ENCODE peak calls at places on chromosomes 6 and 20, in six cellular contexts. One of them, this sample, is unnamed.

GRCh38 chr6:138540468-138540867 is 41.2 kb upstream of the NHSL1 start:
- DNase-seq in HFF-Myc: no peak
- DNase-seq in kidney glomerular epithelial cell: no peak
- DNase-seq in NCI-H2081: no peak
- DNase-seq in sciatic nerve: no peak
- DNase-seq in adrenal gland: no peak
- DNase-seq in this sample: no peak

GRCh38 chr6:144033816-144034540 is 25.9 kb upstream of the PLAGL1 start:
- DNase-seq in adrenal gland: peak
- DNase-seq in sciatic nerve: no peak
- DNase-seq in NCI-H2081: no peak
- DNase-seq in kidney glomerular epithelial cell: peak
- DNase-seq in HFF-Myc: peak
- DNase-seq in this sample: no peak

GRCh38 chr6:41025966-41026365 is 13.1 kb downstream of the UNC5CL start:
- DNase-seq in HFF-Myc: no peak
- DNase-seq in sciatic nerve: no peak
- DNase-seq in NCI-H2081: no peak
- DNase-seq in adrenal gland: no peak
- DNase-seq in kidney glomerular epithelial cell: no peak
- DNase-seq in this sample: no peak

GRCh38 chr6:46730918-46731461 is 4.2 kb downstream of the PLA2G7 start:
- DNase-seq in kidney glomerular epithelial cell: no peak
- DNase-seq in HFF-Myc: no peak
- DNase-seq in adrenal gland: no peak
- DNase-seq in NCI-H2081: no peak
- DNase-seq in sciatic nerve: no peak
- DNase-seq in this sample: no peak

GRCh38 chr6:120378582-120379220 is 955.6 kb downstream of the TBC1D32 start:
- DNase-seq in NCI-H2081: peak
- DNase-seq in adrenal gland: no peak
- DNase-seq in sciatic nerve: no peak
- DNase-seq in kidney glomerular epithelial cell: peak
- DNase-seq in HFF-Myc: no peak
- DNase-seq in this sample: no peak

GRCh38 chr20:61134286-61135035 is 117.6 kb upstream of the CDH4 start:
- DNase-seq in NCI-H2081: no peak
- DNase-seq in adrenal gland: no peak
- DNase-seq in sciatic nerve: no peak
- DNase-seq in HFF-Myc: no peak
- DNase-seq in kidney glomerular epithelial cell: no peak
- DNase-seq in this sample: no peak

GRCh38 chr6:7165736-7166296 is 58.1 kb downstream of the RREB1 start:
- DNase-seq in adrenal gland: no peak
- DNase-seq in HFF-Myc: no peak
- DNase-seq in NCI-H2081: peak
- DNase-seq in sciatic nerve: no peak
- DNase-seq in kidney glomerular epithelial cell: no peak
- DNase-seq in this sample: no peak

GRCh38 chr20:38805502-38805957 is at the start of gene PPP1R16B:
- DNase-seq in NCI-H2081: no peak
- DNase-seq in kidney glomerular epithelial cell: no peak
- DNase-seq in HFF-Myc: no peak
- DNase-seq in sciatic nerve: peak
- DNase-seq in adrenal gland: peak
- DNase-seq in this sample: no peak

GRCh38 chr20:46252352-46253091 is 55.8 kb downstream of the CDH22 start:
- DNase-seq in sciatic nerve: no peak
- DNase-seq in kidney glomerular epithelial cell: no peak
- DNase-seq in adrenal gland: no peak
- DNase-seq in HFF-Myc: no peak
- DNase-seq in NCI-H2081: peak
- DNase-seq in this sample: no peak

GRCh38 chr20:20680991-20681508 is 31.4 kb downstream of the RALGAPA2 start:
- DNase-seq in HFF-Myc: no peak
- DNase-seq in kidney glomerular epithelial cell: no peak
- DNase-seq in NCI-H2081: no peak
- DNase-seq in adrenal gland: no peak
- DNase-seq in sciatic nerve: no peak
- DNase-seq in this sample: no peak

GRCh38 chr6:1581120-1581991 is 28.4 kb upstream of the FOXC1 start:
- DNase-seq in NCI-H2081: no peak
- DNase-seq in HFF-Myc: no peak
- DNase-seq in sciatic nerve: no peak
- DNase-seq in adrenal gland: no peak
- DNase-seq in kidney glomerular epithelial cell: no peak
- DNase-seq in this sample: no peak

GRCh38 chr20:59159091-59159821 is 4.4 kb upstream of the ZNF831 start:
- DNase-seq in kidney glomerular epithelial cell: no peak
- DNase-seq in sciatic nerve: no peak
- DNase-seq in HFF-Myc: no peak
- DNase-seq in adrenal gland: no peak
- DNase-seq in NCI-H2081: no peak
- DNase-seq in this sample: no peak

GRCh38 chr6:159043986-159044385 is 805 bp downstream of the TAGAP start:
- DNase-seq in NCI-H2081: no peak
- DNase-seq in sciatic nerve: no peak
- DNase-seq in kidney glomerular epithelial cell: no peak
- DNase-seq in HFF-Myc: no peak
- DNase-seq in adrenal gland: no peak
- DNase-seq in this sample: no peak

GRCh38 chr6:143027058-143027457 is 33.6 kb upstream of the AIG1 start:
- DNase-seq in NCI-H2081: no peak
- DNase-seq in adrenal gland: peak
- DNase-seq in HFF-Myc: no peak
- DNase-seq in kidney glomerular epithelial cell: peak
- DNase-seq in sciatic nerve: no peak
- DNase-seq in this sample: no peak

GRCh38 chr6:38030380-38030779 is 210.9 kb downstream of the ZFAND3 start:
- DNase-seq in adrenal gland: no peak
- DNase-seq in kidney glomerular epithelial cell: no peak
- DNase-seq in NCI-H2081: no peak
- DNase-seq in HFF-Myc: no peak
- DNase-seq in sciatic nerve: no peak
- DNase-seq in this sample: no peak

GRCh38 chr6:53718597-53719460 is 53.3 kb upstream of the KLHL31 start:
- DNase-seq in adrenal gland: peak
- DNase-seq in kidney glomerular epithelial cell: peak
- DNase-seq in NCI-H2081: peak
- DNase-seq in sciatic nerve: no peak
- DNase-seq in HFF-Myc: peak
- DNase-seq in this sample: no peak